ENCODE peak calls at places on chromosomes 12 and 14, in ten cellular contexts. O is pancreas, E is testis, V is Peyer's patch, U is HFFc6, L is fibroblast of villous mesenchyme, F is fibroblast of mammary gland, Z is thoracic aorta, X is Panc1, M is body of pancreas. Q is an unnamed sample.

GRCh38 chr12:3912863-3913262 is 39.7 kb upstream of the PARP11 start:
- DNase-seq in E (no peak), L (no peak), U (no peak), O (no peak), V (no peak), M (no peak), F (no peak), Z (no peak), X (no peak), Q (no peak)

GRCh38 chr12:56684745-56685369 is 3.2 kb downstream of the PTGES3 start:
- DNase-seq in X (no peak), U (no peak), E (no peak), V (peak; percentile 42), M (no peak), O (no peak), Z (no peak), F (no peak), L (peak; percentile 56), Q (no peak)

GRCh38 chr12:114152066-114152465 is 185.9 kb upstream of the RBM19 start:
- DNase-seq in Z (no peak), F (no peak), L (no peak), U (no peak), V (no peak), M (no peak), X (no peak), E (no peak), O (no peak), Q (no peak)

GRCh38 chr14:51547260-51547659 is 104.5 kb upstream of the FRMD6 start:
- DNase-seq in Z (peak; percentile 36), O (no peak), X (peak; percentile 96), E (no peak), M (no peak), F (peak; percentile 100), V (peak; percentile 50), L (peak; percentile 99), U (peak; percentile 98), Q (no peak)

GRCh38 chr12:98198261-98198982 is 317.0 kb upstream of the TMPO start:
- DNase-seq in L (no peak), E (no peak), U (no peak), Z (no peak), M (no peak), V (no peak), O (no peak), F (no peak), X (no peak), Q (no peak)

GRCh38 chr12:50187084-50187900 is 20.1 kb upstream of the CERS5 start:
- DNase-seq in F (peak; percentile 83), L (peak; percentile 89), U (peak; percentile 87), V (no peak), M (no peak), O (no peak), X (no peak), E (no peak), Z (no peak), Q (no peak)

GRCh38 chr12:51388066-51388799 is 3.0 kb downstream of the GALNT6 start:
- DNase-seq in M (no peak), F (peak; percentile 34), O (no peak), V (no peak), X (no peak), U (peak; percentile 72), E (no peak), L (peak; percentile 68), Z (no peak), Q (no peak)

GRCh38 chr14:93430319-93430801 is 379 bp upstream of the UNC79 start:
- DNase-seq in E (peak; percentile 15), O (peak; percentile 49), U (no peak), Z (no peak), L (no peak), X (no peak), M (peak; percentile 50), V (no peak), F (peak; percentile 0), Q (peak; percentile 22)

GRCh38 chr12:59446156-59446555 is 149.7 kb upstream of the SLC16A7 start:
- DNase-seq in F (no peak), O (no peak), M (no peak), E (no peak), Z (no peak), V (no peak), L (no peak), X (no peak), U (no peak), Q (no peak)

GRCh38 chr12:29782285-29782820 is 1.4 kb downstream of the TMTC1 start:
- DNase-seq in F (peak; percentile 90), U (no peak), E (no peak), V (no peak), O (peak; percentile 3), L (peak; percentile 68), X (no peak), Z (no peak), M (peak; percentile 15), Q (no peak)

GRCh38 chr12:107444771-107445170 is 240.8 kb upstream of the PWP1 start:
- DNase-seq in O (no peak), U (no peak), X (no peak), Z (no peak), E (no peak), L (no peak), F (no peak), M (no peak), V (no peak), Q (no peak)

GRCh38 chr14:45251912-45252311 is 1.1 kb downstream of the MIS18BP1 start:
- DNase-seq in F (peak; percentile 41), V (no peak), M (no peak), E (no peak), Z (no peak), O (no peak), X (no peak), L (peak; percentile 61), U (no peak), Q (no peak)

GRCh38 chr12:48000878-48001321 is 3.4 kb downstream of the COL2A1 start:
- DNase-seq in Z (no peak), X (no peak), E (no peak), L (peak; percentile 55), V (peak; percentile 44), M (no peak), U (peak; percentile 72), F (peak; percentile 69), O (no peak), Q (peak; percentile 66)

GRCh38 chr12:121916719-121917118 is 1.7 kb upstream of the CFAP251 start:
- DNase-seq in X (no peak), Z (no peak), V (no peak), O (no peak), E (peak; percentile 33), F (peak; percentile 56), U (no peak), M (no peak), L (peak; percentile 76), Q (no peak)
- TF ChIP-seq CTCF in X (no peak), Z (peak; percentile 12), V (no peak), O (no peak), E (no peak), F (peak; percentile 29), U (peak; percentile 50), M (no peak), L (peak; percentile 57), Q (no peak)

GRCh38 chr12:55443776-55444175 is at the start of gene OR6C2:
- DNase-seq in O (no peak), X (no peak), E (no peak), V (no peak), Z (no peak), L (no peak), F (no peak), M (no peak), U (no peak), Q (no peak)

GRCh38 chr12:55446334-55446733 is 2.5 kb downstream of the OR6C2 start:
- DNase-seq in E (no peak), L (no peak), X (no peak), V (no peak), Z (no peak), O (no peak), M (no peak), F (no peak), U (no peak), Q (no peak)
- TF ChIP-seq CTCF in E (no peak), L (no peak), X (peak; percentile 34), V (no peak), Z (no peak), O (no peak), M (peak; percentile 23), F (no peak), U (no peak), Q (no peak)

GRCh38 chr14:87066221-87066817 is 926.7 kb downstream of the GALC start:
- DNase-seq in M (no peak), O (no peak), E (no peak), L (no peak), Z (no peak), F (peak; percentile 9), X (no peak), U (no peak), V (no peak), Q (no peak)
- TF ChIP-seq CTCF in M (peak; percentile 32), O (no peak), E (no peak), L (peak; percentile 4), Z (no peak), F (peak; percentile 43), X (peak; percentile 48), U (peak; percentile 63), V (no peak), Q (no peak)

GRCh38 chr14:54844479-54844878 is 58.1 kb downstream of the GCH1 start:
- DNase-seq in L (no peak), M (no peak), Z (no peak), E (no peak), U (no peak), O (no peak), X (no peak), F (no peak), V (peak; percentile 66), Q (no peak)

GRCh38 chr14:54852215-54852614 is 50.4 kb downstream of the GCH1 start:
- DNase-seq in M (no peak), X (no peak), L (no peak), Z (no peak), E (no peak), O (no peak), F (no peak), V (no peak), U (no peak), Q (no peak)

GRCh38 chr14:54845616-54846015 is 57.0 kb downstream of the GCH1 start:
- DNase-seq in M (no peak), O (no peak), V (no peak), L (peak; percentile 54), U (no peak), E (no peak), Z (no peak), F (no peak), X (no peak), Q (no peak)

GRCh38 chr14:54854181-54854580 is 48.4 kb downstream of the GCH1 start:
- DNase-seq in E (no peak), U (no peak), F (no peak), Z (no peak), L (no peak), O (no peak), M (no peak), V (no peak), X (no peak), Q (no peak)

GRCh38 chr14:54848910-54849309 is 53.7 kb downstream of the GCH1 start:
- DNase-seq in F (no peak), U (no peak), L (no peak), V (no peak), O (no peak), M (no peak), E (no peak), X (no peak), Z (no peak), Q (no peak)
- TF ChIP-seq CTCF in F (no peak), U (no peak), L (no peak), V (no peak), O (no peak), M (no peak), E (no peak), X (no peak), Z (no peak), Q (no peak)

Q was measured in mesothelial cell of epicardium.